ENCODE peak calls at places on chromosome 10, in five cellular contexts. V, G, Z, L and B are unnamed samples.

GRCh38 chr10:69721690-69722310 is 79.9 kb upstream of the COL13A1 start:
- DNase-seq in G (no peak), V (peak), Z (no peak), L (no peak), B (no peak)

GRCh38 chr10:90222939-90223338 is 521.5 kb downstream of the KIF20B start:
- DNase-seq in Z (no peak), G (no peak), V (no peak), L (no peak), B (no peak)

GRCh38 chr10:131006458-131007256 is 304.9 kb downstream of the TCERG1L start:
- DNase-seq in V (no peak), G (no peak), L (no peak), Z (no peak), B (no peak)

GRCh38 chr10:3779146-3779707 is 5.8 kb downstream of the KLF6 start:
- DNase-seq in V (peak), Z (no peak), G (no peak), L (no peak), B (no peak)

GRCh38 chr10:74766501-74766900 is 59.9 kb upstream of the KAT6B start:
- DNase-seq in G (no peak), L (no peak), Z (no peak), V (peak), B (no peak)

GRCh38 chr10:132685121-132685891 is 100.6 kb downstream of the NKX6-2 start:
- DNase-seq in V (peak), Z (no peak), L (no peak), G (no peak), B (no peak)

GRCh38 chr10:2399482-2399881 is 662.2 kb upstream of the ADARB2 start:
- DNase-seq in L (no peak), Z (no peak), G (no peak), V (no peak), B (no peak)

GRCh38 chr10:3950676-3951275 is 165.8 kb upstream of the KLF6 start:
- DNase-seq in G (no peak), Z (peak), V (no peak), L (peak), B (no peak)

GRCh38 chr10:90288403-90288933 is 569.4 kb downstream of the HTR7 start:
- DNase-seq in Z (no peak), G (no peak), V (peak), L (no peak), B (no peak)

GRCh38 chr10:22823109-22823508 is 104.7 kb upstream of the ARMC3 start:
- DNase-seq in Z (no peak), L (no peak), V (peak), G (no peak), B (no peak)

GRCh38 chr10:72254891-72255568 is 18.7 kb upstream of the DDIT4 start:
- DNase-seq in V (peak), G (no peak), L (peak), Z (peak), B (peak)

GRCh38 chr10:131251146-131251541 is 60.4 kb downstream of the TCERG1L start:
- DNase-seq in Z (no peak), V (no peak), G (no peak), L (no peak), B (no peak)

GRCh38 chr10:123359539-123359938 is 205.3 kb downstream of the BUB3 start:
- DNase-seq in Z (no peak), V (no peak), L (no peak), G (no peak), B (no peak)

GRCh38 chr10:47294501-47294900 is 5.5 kb upstream of the GDF10 start:
- DNase-seq in V (no peak), L (no peak), G (no peak), Z (no peak), B (no peak)

GRCh38 chr10:125153693-125154490 is 6.5 kb downstream of the CTBP2 start:
- DNase-seq in Z (no peak), V (peak), L (no peak), G (no peak), B (no peak)

GRCh38 chr10:11563936-11564335 is 47.5 kb downstream of the USP6NL start:
- DNase-seq in L (no peak), V (no peak), Z (no peak), G (no peak), B (no peak)

GRCh38 chr10:16437540-16437894 is 707 bp downstream of the PTER start:
- DNase-seq in V (no peak), G (no peak), L (no peak), Z (no peak), B (no peak)

GRCh38 chr10:90420637-90421318 is 437.1 kb downstream of the HTR7 start:
- DNase-seq in V (peak), L (no peak), Z (no peak), G (no peak), B (no peak)